ENCODE peak calls at places on chromosome 7, in nine cellular contexts. One of them, this sample, is unnamed.

GRCh38 chr7:110804501-110804900 is 286.4 kb upstream of the LRRN3 start:
- DNase-seq in activated T-helper 1 cell treated with anti-CD3 and anti-CD28 coated beads, Interleukin-12 subunit alpha, Interleukin-12 subunit beta, Interleukin-2, Interleukin-4 antibody, amounts not matched to agents 30 ng/mL and 10 ng/mL and 1 ng/mL, durations not matched to agents 14 hours and 24 hours and 36 hours: no peak
- DNase-seq in psoas muscle: no peak
- DNase-seq in left colon: no peak
- DNase-seq in vagina: no peak
- DNase-seq in stimulated activated CD8-positive, alpha-beta memory T cell treated with anti-CD3 and anti-CD28 coated beads, Interleukin-15, amount 100 ng/mL, for 24 hours: no peak
- DNase-seq in stimulated activated CD4-positive, alpha-beta T cell treated with anti-CD3 and anti-CD28 coated beads, Interleukin-1b, Interleukin-23, amount 100 ng/mL, for 1 hour: no peak
- DNase-seq in A172: no peak
- DNase-seq in body of pancreas: no peak
- DNase-seq in this sample: no peak

GRCh38 chr7:49875336-49875735 is 101.9 kb downstream of the VWC2 start:
- DNase-seq in psoas muscle: no peak
- DNase-seq in activated T-helper 1 cell treated with anti-CD3 and anti-CD28 coated beads, Interleukin-12 subunit alpha, Interleukin-12 subunit beta, Interleukin-2, Interleukin-4 antibody, amounts not matched to agents 30 ng/mL and 10 ng/mL and 1 ng/mL, durations not matched to agents 14 hours and 24 hours and 36 hours: no peak
- DNase-seq in A172: no peak
- DNase-seq in stimulated activated CD4-positive, alpha-beta T cell treated with anti-CD3 and anti-CD28 coated beads, Interleukin-1b, Interleukin-23, amount 100 ng/mL, for 1 hour: no peak
- DNase-seq in left colon: no peak
- DNase-seq in stimulated activated CD8-positive, alpha-beta memory T cell treated with anti-CD3 and anti-CD28 coated beads, Interleukin-15, amount 100 ng/mL, for 24 hours: no peak
- DNase-seq in body of pancreas: peak
- DNase-seq in vagina: no peak
- DNase-seq in this sample: no peak

GRCh38 chr7:74028321-74028812 is 394 bp downstream of the ELN start:
- DNase-seq in psoas muscle: peak
- DNase-seq in left colon: no peak
- DNase-seq in vagina: no peak
- DNase-seq in stimulated activated CD8-positive, alpha-beta memory T cell treated with anti-CD3 and anti-CD28 coated beads, Interleukin-15, amount 100 ng/mL, for 24 hours: no peak
- DNase-seq in activated T-helper 1 cell treated with anti-CD3 and anti-CD28 coated beads, Interleukin-12 subunit alpha, Interleukin-12 subunit beta, Interleukin-2, Interleukin-4 antibody, amounts not matched to agents 30 ng/mL and 10 ng/mL and 1 ng/mL, durations not matched to agents 14 hours and 24 hours and 36 hours: no peak
- DNase-seq in stimulated activated CD4-positive, alpha-beta T cell treated with anti-CD3 and anti-CD28 coated beads, Interleukin-1b, Interleukin-23, amount 100 ng/mL, for 1 hour: no peak
- DNase-seq in body of pancreas: no peak
- DNase-seq in A172: no peak
- DNase-seq in this sample: no peak

GRCh38 chr7:128902761-128903585 is 7.5 kb downstream of the KCP start:
- DNase-seq in body of pancreas: no peak
- DNase-seq in psoas muscle: no peak
- DNase-seq in A172: peak
- DNase-seq in stimulated activated CD4-positive, alpha-beta T cell treated with anti-CD3 and anti-CD28 coated beads, Interleukin-1b, Interleukin-23, amount 100 ng/mL, for 1 hour: no peak
- DNase-seq in activated T-helper 1 cell treated with anti-CD3 and anti-CD28 coated beads, Interleukin-12 subunit alpha, Interleukin-12 subunit beta, Interleukin-2, Interleukin-4 antibody, amounts not matched to agents 30 ng/mL and 10 ng/mL and 1 ng/mL, durations not matched to agents 14 hours and 24 hours and 36 hours: no peak
- DNase-seq in stimulated activated CD8-positive, alpha-beta memory T cell treated with anti-CD3 and anti-CD28 coated beads, Interleukin-15, amount 100 ng/mL, for 24 hours: no peak
- DNase-seq in left colon: peak
- DNase-seq in vagina: no peak
- DNase-seq in this sample: no peak

GRCh38 chr7:18013936-18014335 is 13.7 kb downstream of the PRPS1L1 start:
- DNase-seq in body of pancreas: no peak
- DNase-seq in left colon: no peak
- DNase-seq in stimulated activated CD4-positive, alpha-beta T cell treated with anti-CD3 and anti-CD28 coated beads, Interleukin-1b, Interleukin-23, amount 100 ng/mL, for 1 hour: no peak
- DNase-seq in A172: peak
- DNase-seq in activated T-helper 1 cell treated with anti-CD3 and anti-CD28 coated beads, Interleukin-12 subunit alpha, Interleukin-12 subunit beta, Interleukin-2, Interleukin-4 antibody, amounts not matched to agents 30 ng/mL and 10 ng/mL and 1 ng/mL, durations not matched to agents 14 hours and 24 hours and 36 hours: no peak
- DNase-seq in vagina: no peak
- DNase-seq in psoas muscle: no peak
- DNase-seq in stimulated activated CD8-positive, alpha-beta memory T cell treated with anti-CD3 and anti-CD28 coated beads, Interleukin-15, amount 100 ng/mL, for 24 hours: no peak
- DNase-seq in this sample: peak

GRCh38 chr7:148395292-148395691 is 195.3 kb upstream of the C7orf33 start:
- DNase-seq in activated T-helper 1 cell treated with anti-CD3 and anti-CD28 coated beads, Interleukin-12 subunit alpha, Interleukin-12 subunit beta, Interleukin-2, Interleukin-4 antibody, amounts not matched to agents 30 ng/mL and 10 ng/mL and 1 ng/mL, durations not matched to agents 14 hours and 24 hours and 36 hours: no peak
- DNase-seq in stimulated activated CD8-positive, alpha-beta memory T cell treated with anti-CD3 and anti-CD28 coated beads, Interleukin-15, amount 100 ng/mL, for 24 hours: no peak
- DNase-seq in psoas muscle: no peak
- DNase-seq in stimulated activated CD4-positive, alpha-beta T cell treated with anti-CD3 and anti-CD28 coated beads, Interleukin-1b, Interleukin-23, amount 100 ng/mL, for 1 hour: no peak
- DNase-seq in vagina: no peak
- DNase-seq in body of pancreas: no peak
- DNase-seq in left colon: no peak
- DNase-seq in A172: no peak
- DNase-seq in this sample: no peak

GRCh38 chr7:80145780-80146422 is 11.3 kb downstream of the GNAI1 start:
- DNase-seq in stimulated activated CD4-positive, alpha-beta T cell treated with anti-CD3 and anti-CD28 coated beads, Interleukin-1b, Interleukin-23, amount 100 ng/mL, for 1 hour: no peak
- DNase-seq in psoas muscle: no peak
- DNase-seq in A172: peak
- DNase-seq in stimulated activated CD8-positive, alpha-beta memory T cell treated with anti-CD3 and anti-CD28 coated beads, Interleukin-15, amount 100 ng/mL, for 24 hours: no peak
- DNase-seq in activated T-helper 1 cell treated with anti-CD3 and anti-CD28 coated beads, Interleukin-12 subunit alpha, Interleukin-12 subunit beta, Interleukin-2, Interleukin-4 antibody, amounts not matched to agents 30 ng/mL and 10 ng/mL and 1 ng/mL, durations not matched to agents 14 hours and 24 hours and 36 hours: no peak
- DNase-seq in vagina: no peak
- DNase-seq in left colon: no peak
- DNase-seq in body of pancreas: no peak
- DNase-seq in this sample: no peak

GRCh38 chr7:16634292-16634738 is 11.2 kb downstream of the ANKMY2 start:
- DNase-seq in A172: no peak
- DNase-seq in stimulated activated CD8-positive, alpha-beta memory T cell treated with anti-CD3 and anti-CD28 coated beads, Interleukin-15, amount 100 ng/mL, for 24 hours: no peak
- DNase-seq in psoas muscle: peak
- DNase-seq in body of pancreas: no peak
- DNase-seq in activated T-helper 1 cell treated with anti-CD3 and anti-CD28 coated beads, Interleukin-12 subunit alpha, Interleukin-12 subunit beta, Interleukin-2, Interleukin-4 antibody, amounts not matched to agents 30 ng/mL and 10 ng/mL and 1 ng/mL, durations not matched to agents 14 hours and 24 hours and 36 hours: no peak
- DNase-seq in stimulated activated CD4-positive, alpha-beta T cell treated with anti-CD3 and anti-CD28 coated beads, Interleukin-1b, Interleukin-23, amount 100 ng/mL, for 1 hour: no peak
- DNase-seq in left colon: peak
- DNase-seq in vagina: no peak
- DNase-seq in this sample: no peak

GRCh38 chr7:127876393-127876792 is 154.8 kb downstream of the LRRC4 start:
- DNase-seq in left colon: no peak
- DNase-seq in psoas muscle: no peak
- DNase-seq in vagina: no peak
- DNase-seq in stimulated activated CD4-positive, alpha-beta T cell treated with anti-CD3 and anti-CD28 coated beads, Interleukin-1b, Interleukin-23, amount 100 ng/mL, for 1 hour: no peak
- DNase-seq in activated T-helper 1 cell treated with anti-CD3 and anti-CD28 coated beads, Interleukin-12 subunit alpha, Interleukin-12 subunit beta, Interleukin-2, Interleukin-4 antibody, amounts not matched to agents 30 ng/mL and 10 ng/mL and 1 ng/mL, durations not matched to agents 14 hours and 24 hours and 36 hours: no peak
- DNase-seq in body of pancreas: no peak
- DNase-seq in stimulated activated CD8-positive, alpha-beta memory T cell treated with anti-CD3 and anti-CD28 coated beads, Interleukin-15, amount 100 ng/mL, for 24 hours: no peak
- DNase-seq in A172: no peak
- DNase-seq in this sample: no peak

GRCh38 chr7:2635810-2636701 is 4.3 kb downstream of the TTYH3 start:
- DNase-seq in psoas muscle: peak
- DNase-seq in stimulated activated CD8-positive, alpha-beta memory T cell treated with anti-CD3 and anti-CD28 coated beads, Interleukin-15, amount 100 ng/mL, for 24 hours: no peak
- DNase-seq in left colon: no peak
- DNase-seq in body of pancreas: peak
- DNase-seq in A172: no peak
- DNase-seq in stimulated activated CD4-positive, alpha-beta T cell treated with anti-CD3 and anti-CD28 coated beads, Interleukin-1b, Interleukin-23, amount 100 ng/mL, for 1 hour: no peak
- DNase-seq in activated T-helper 1 cell treated with anti-CD3 and anti-CD28 coated beads, Interleukin-12 subunit alpha, Interleukin-12 subunit beta, Interleukin-2, Interleukin-4 antibody, amounts not matched to agents 30 ng/mL and 10 ng/mL and 1 ng/mL, durations not matched to agents 14 hours and 24 hours and 36 hours: no peak
- DNase-seq in vagina: no peak
- DNase-seq in this sample: peak

GRCh38 chr7:149001427-149002068 is 26.8 kb downstream of the PDIA4 start:
- DNase-seq in A172: no peak
- DNase-seq in vagina: no peak
- DNase-seq in body of pancreas: no peak
- DNase-seq in stimulated activated CD4-positive, alpha-beta T cell treated with anti-CD3 and anti-CD28 coated beads, Interleukin-1b, Interleukin-23, amount 100 ng/mL, for 1 hour: no peak
- DNase-seq in activated T-helper 1 cell treated with anti-CD3 and anti-CD28 coated beads, Interleukin-12 subunit alpha, Interleukin-12 subunit beta, Interleukin-2, Interleukin-4 antibody, amounts not matched to agents 30 ng/mL and 10 ng/mL and 1 ng/mL, durations not matched to agents 14 hours and 24 hours and 36 hours: no peak
- DNase-seq in psoas muscle: no peak
- DNase-seq in left colon: no peak
- DNase-seq in stimulated activated CD8-positive, alpha-beta memory T cell treated with anti-CD3 and anti-CD28 coated beads, Interleukin-15, amount 100 ng/mL, for 24 hours: no peak
- DNase-seq in this sample: no peak

GRCh38 chr7:91656486-91657237 is 223.8 kb downstream of the MTERF1 start:
- DNase-seq in psoas muscle: no peak
- DNase-seq in body of pancreas: no peak
- DNase-seq in stimulated activated CD8-positive, alpha-beta memory T cell treated with anti-CD3 and anti-CD28 coated beads, Interleukin-15, amount 100 ng/mL, for 24 hours: no peak
- DNase-seq in left colon: no peak
- DNase-seq in vagina: no peak
- DNase-seq in A172: no peak
- DNase-seq in activated T-helper 1 cell treated with anti-CD3 and anti-CD28 coated beads, Interleukin-12 subunit alpha, Interleukin-12 subunit beta, Interleukin-2, Interleukin-4 antibody, amounts not matched to agents 30 ng/mL and 10 ng/mL and 1 ng/mL, durations not matched to agents 14 hours and 24 hours and 36 hours: no peak
- DNase-seq in stimulated activated CD4-positive, alpha-beta T cell treated with anti-CD3 and anti-CD28 coated beads, Interleukin-1b, Interleukin-23, amount 100 ng/mL, for 1 hour: no peak
- DNase-seq in this sample: no peak

GRCh38 chr7:45229130-45229920 is 71.7 kb downstream of the RAMP3 start:
- DNase-seq in stimulated activated CD4-positive, alpha-beta T cell treated with anti-CD3 and anti-CD28 coated beads, Interleukin-1b, Interleukin-23, amount 100 ng/mL, for 1 hour: no peak
- DNase-seq in activated T-helper 1 cell treated with anti-CD3 and anti-CD28 coated beads, Interleukin-12 subunit alpha, Interleukin-12 subunit beta, Interleukin-2, Interleukin-4 antibody, amounts not matched to agents 30 ng/mL and 10 ng/mL and 1 ng/mL, durations not matched to agents 14 hours and 24 hours and 36 hours: no peak
- DNase-seq in body of pancreas: no peak
- DNase-seq in psoas muscle: no peak
- DNase-seq in stimulated activated CD8-positive, alpha-beta memory T cell treated with anti-CD3 and anti-CD28 coated beads, Interleukin-15, amount 100 ng/mL, for 24 hours: no peak
- DNase-seq in A172: no peak
- DNase-seq in left colon: no peak
- DNase-seq in vagina: no peak
- DNase-seq in this sample: no peak

GRCh38 chr7:140403878-140404564 is at the start of gene RAB19:
- DNase-seq in stimulated activated CD8-positive, alpha-beta memory T cell treated with anti-CD3 and anti-CD28 coated beads, Interleukin-15, amount 100 ng/mL, for 24 hours: no peak
- DNase-seq in vagina: no peak
- DNase-seq in A172: no peak
- DNase-seq in activated T-helper 1 cell treated with anti-CD3 and anti-CD28 coated beads, Interleukin-12 subunit alpha, Interleukin-12 subunit beta, Interleukin-2, Interleukin-4 antibody, amounts not matched to agents 30 ng/mL and 10 ng/mL and 1 ng/mL, durations not matched to agents 14 hours and 24 hours and 36 hours: peak
- DNase-seq in stimulated activated CD4-positive, alpha-beta T cell treated with anti-CD3 and anti-CD28 coated beads, Interleukin-1b, Interleukin-23, amount 100 ng/mL, for 1 hour: peak
- DNase-seq in body of pancreas: peak
- DNase-seq in psoas muscle: no peak
- DNase-seq in left colon: peak
- DNase-seq in this sample: peak

GRCh38 chr7:18754766-18755165 is 259.2 kb downstream of the HDAC9 start:
- DNase-seq in activated T-helper 1 cell treated with anti-CD3 and anti-CD28 coated beads, Interleukin-12 subunit alpha, Interleukin-12 subunit beta, Interleukin-2, Interleukin-4 antibody, amounts not matched to agents 30 ng/mL and 10 ng/mL and 1 ng/mL, durations not matched to agents 14 hours and 24 hours and 36 hours: no peak
- DNase-seq in vagina: no peak
- DNase-seq in psoas muscle: no peak
- DNase-seq in stimulated activated CD8-positive, alpha-beta memory T cell treated with anti-CD3 and anti-CD28 coated beads, Interleukin-15, amount 100 ng/mL, for 24 hours: no peak
- DNase-seq in stimulated activated CD4-positive, alpha-beta T cell treated with anti-CD3 and anti-CD28 coated beads, Interleukin-1b, Interleukin-23, amount 100 ng/mL, for 1 hour: no peak
- DNase-seq in A172: peak
- DNase-seq in body of pancreas: no peak
- DNase-seq in left colon: no peak
- DNase-seq in this sample: no peak

GRCh38 chr7:40945788-40946187 is 757.1 kb downstream of the INHBA start:
- DNase-seq in psoas muscle: no peak
- DNase-seq in stimulated activated CD4-positive, alpha-beta T cell treated with anti-CD3 and anti-CD28 coated beads, Interleukin-1b, Interleukin-23, amount 100 ng/mL, for 1 hour: no peak
- DNase-seq in body of pancreas: no peak
- DNase-seq in A172: no peak
- DNase-seq in stimulated activated CD8-positive, alpha-beta memory T cell treated with anti-CD3 and anti-CD28 coated beads, Interleukin-15, amount 100 ng/mL, for 24 hours: no peak
- DNase-seq in vagina: no peak
- DNase-seq in left colon: no peak
- DNase-seq in activated T-helper 1 cell treated with anti-CD3 and anti-CD28 coated beads, Interleukin-12 subunit alpha, Interleukin-12 subunit beta, Interleukin-2, Interleukin-4 antibody, amounts not matched to agents 30 ng/mL and 10 ng/mL and 1 ng/mL, durations not matched to agents 14 hours and 24 hours and 36 hours: no peak
- DNase-seq in this sample: no peak

GRCh38 chr7:111029141-111029572 is 61.8 kb upstream of the LRRN3 start:
- DNase-seq in stimulated activated CD8-positive, alpha-beta memory T cell treated with anti-CD3 and anti-CD28 coated beads, Interleukin-15, amount 100 ng/mL, for 24 hours: no peak
- DNase-seq in psoas muscle: no peak
- DNase-seq in A172: no peak
- DNase-seq in left colon: no peak
- DNase-seq in activated T-helper 1 cell treated with anti-CD3 and anti-CD28 coated beads, Interleukin-12 subunit alpha, Interleukin-12 subunit beta, Interleukin-2, Interleukin-4 antibody, amounts not matched to agents 30 ng/mL and 10 ng/mL and 1 ng/mL, durations not matched to agents 14 hours and 24 hours and 36 hours: no peak
- DNase-seq in vagina: no peak
- DNase-seq in stimulated activated CD4-positive, alpha-beta T cell treated with anti-CD3 and anti-CD28 coated beads, Interleukin-1b, Interleukin-23, amount 100 ng/mL, for 1 hour: no peak
- DNase-seq in body of pancreas: no peak
- DNase-seq in this sample: no peak

GRCh38 chr7:100888529-100888987 is 957 bp downstream of the UFSP1 start:
- DNase-seq in psoas muscle: no peak
- DNase-seq in body of pancreas: no peak
- DNase-seq in activated T-helper 1 cell treated with anti-CD3 and anti-CD28 coated beads, Interleukin-12 subunit alpha, Interleukin-12 subunit beta, Interleukin-2, Interleukin-4 antibody, amounts not matched to agents 30 ng/mL and 10 ng/mL and 1 ng/mL, durations not matched to agents 14 hours and 24 hours and 36 hours: no peak
- DNase-seq in stimulated activated CD4-positive, alpha-beta T cell treated with anti-CD3 and anti-CD28 coated beads, Interleukin-1b, Interleukin-23, amount 100 ng/mL, for 1 hour: no peak
- DNase-seq in stimulated activated CD8-positive, alpha-beta memory T cell treated with anti-CD3 and anti-CD28 coated beads, Interleukin-15, amount 100 ng/mL, for 24 hours: no peak
- DNase-seq in vagina: no peak
- DNase-seq in left colon: no peak
- DNase-seq in A172: no peak
- DNase-seq in this sample: no peak

GRCh38 chr7:33813331-33813730 is 92.0 kb upstream of the BMPER start:
- DNase-seq in vagina: no peak
- DNase-seq in psoas muscle: no peak
- DNase-seq in activated T-helper 1 cell treated with anti-CD3 and anti-CD28 coated beads, Interleukin-12 subunit alpha, Interleukin-12 subunit beta, Interleukin-2, Interleukin-4 antibody, amounts not matched to agents 30 ng/mL and 10 ng/mL and 1 ng/mL, durations not matched to agents 14 hours and 24 hours and 36 hours: no peak
- DNase-seq in stimulated activated CD4-positive, alpha-beta T cell treated with anti-CD3 and anti-CD28 coated beads, Interleukin-1b, Interleukin-23, amount 100 ng/mL, for 1 hour: no peak
- DNase-seq in body of pancreas: no peak
- DNase-seq in A172: no peak
- DNase-seq in stimulated activated CD8-positive, alpha-beta memory T cell treated with anti-CD3 and anti-CD28 coated beads, Interleukin-15, amount 100 ng/mL, for 24 hours: no peak
- DNase-seq in left colon: no peak
- DNase-seq in this sample: no peak

GRCh38 chr7:867406-868188 is 8.8 kb upstream of the GET4 start:
- DNase-seq in left colon: peak
- DNase-seq in vagina: no peak
- DNase-seq in stimulated activated CD8-positive, alpha-beta memory T cell treated with anti-CD3 and anti-CD28 coated beads, Interleukin-15, amount 100 ng/mL, for 24 hours: no peak
- DNase-seq in psoas muscle: peak
- DNase-seq in activated T-helper 1 cell treated with anti-CD3 and anti-CD28 coated beads, Interleukin-12 subunit alpha, Interleukin-12 subunit beta, Interleukin-2, Interleukin-4 antibody, amounts not matched to agents 30 ng/mL and 10 ng/mL and 1 ng/mL, durations not matched to agents 14 hours and 24 hours and 36 hours: no peak
- DNase-seq in stimulated activated CD4-positive, alpha-beta T cell treated with anti-CD3 and anti-CD28 coated beads, Interleukin-1b, Interleukin-23, amount 100 ng/mL, for 1 hour: no peak
- DNase-seq in body of pancreas: no peak
- DNase-seq in A172: peak
- DNase-seq in this sample: no peak

GRCh38 chr7:55549457-55549856 is 22.8 kb downstream of the VOPP1 start:
- DNase-seq in psoas muscle: no peak
- DNase-seq in body of pancreas: no peak
- DNase-seq in A172: no peak
- DNase-seq in stimulated activated CD8-positive, alpha-beta memory T cell treated with anti-CD3 and anti-CD28 coated beads, Interleukin-15, amount 100 ng/mL, for 24 hours: no peak
- DNase-seq in activated T-helper 1 cell treated with anti-CD3 and anti-CD28 coated beads, Interleukin-12 subunit alpha, Interleukin-12 subunit beta, Interleukin-2, Interleukin-4 antibody, amounts not matched to agents 30 ng/mL and 10 ng/mL and 1 ng/mL, durations not matched to agents 14 hours and 24 hours and 36 hours: no peak
- DNase-seq in stimulated activated CD4-positive, alpha-beta T cell treated with anti-CD3 and anti-CD28 coated beads, Interleukin-1b, Interleukin-23, amount 100 ng/mL, for 1 hour: no peak
- DNase-seq in left colon: no peak
- DNase-seq in vagina: no peak
- DNase-seq in this sample: no peak

GRCh38 chr7:18760046-18760445 is 264.5 kb downstream of the HDAC9 start:
- DNase-seq in activated T-helper 1 cell treated with anti-CD3 and anti-CD28 coated beads, Interleukin-12 subunit alpha, Interleukin-12 subunit beta, Interleukin-2, Interleukin-4 antibody, amounts not matched to agents 30 ng/mL and 10 ng/mL and 1 ng/mL, durations not matched to agents 14 hours and 24 hours and 36 hours: no peak
- DNase-seq in psoas muscle: no peak
- DNase-seq in A172: no peak
- DNase-seq in stimulated activated CD8-positive, alpha-beta memory T cell treated with anti-CD3 and anti-CD28 coated beads, Interleukin-15, amount 100 ng/mL, for 24 hours: no peak
- DNase-seq in stimulated activated CD4-positive, alpha-beta T cell treated with anti-CD3 and anti-CD28 coated beads, Interleukin-1b, Interleukin-23, amount 100 ng/mL, for 1 hour: no peak
- DNase-seq in left colon: no peak
- DNase-seq in body of pancreas: no peak
- DNase-seq in vagina: no peak
- DNase-seq in this sample: no peak

GRCh38 chr7:155183655-155184054 is 113.5 kb downstream of the HTR5A start:
- DNase-seq in vagina: peak
- DNase-seq in body of pancreas: no peak
- DNase-seq in activated T-helper 1 cell treated with anti-CD3 and anti-CD28 coated beads, Interleukin-12 subunit alpha, Interleukin-12 subunit beta, Interleukin-2, Interleukin-4 antibody, amounts not matched to agents 30 ng/mL and 10 ng/mL and 1 ng/mL, durations not matched to agents 14 hours and 24 hours and 36 hours: no peak
- DNase-seq in stimulated activated CD4-positive, alpha-beta T cell treated with anti-CD3 and anti-CD28 coated beads, Interleukin-1b, Interleukin-23, amount 100 ng/mL, for 1 hour: no peak
- DNase-seq in stimulated activated CD8-positive, alpha-beta memory T cell treated with anti-CD3 and anti-CD28 coated beads, Interleukin-15, amount 100 ng/mL, for 24 hours: no peak
- DNase-seq in A172: no peak
- DNase-seq in left colon: no peak
- DNase-seq in psoas muscle: no peak
- DNase-seq in this sample: no peak

GRCh38 chr7:67738-68395 is 124.5 kb upstream of the FAM20C start:
- DNase-seq in left colon: no peak
- DNase-seq in stimulated activated CD4-positive, alpha-beta T cell treated with anti-CD3 and anti-CD28 coated beads, Interleukin-1b, Interleukin-23, amount 100 ng/mL, for 1 hour: no peak
- DNase-seq in A172: no peak
- DNase-seq in activated T-helper 1 cell treated with anti-CD3 and anti-CD28 coated beads, Interleukin-12 subunit alpha, Interleukin-12 subunit beta, Interleukin-2, Interleukin-4 antibody, amounts not matched to agents 30 ng/mL and 10 ng/mL and 1 ng/mL, durations not matched to agents 14 hours and 24 hours and 36 hours: no peak
- DNase-seq in body of pancreas: no peak
- DNase-seq in stimulated activated CD8-positive, alpha-beta memory T cell treated with anti-CD3 and anti-CD28 coated beads, Interleukin-15, amount 100 ng/mL, for 24 hours: no peak
- DNase-seq in vagina: no peak
- DNase-seq in psoas muscle: peak
- DNase-seq in this sample: no peak

GRCh38 chr7:36440880-36441279 is 51.2 kb downstream of the ANLN start:
- DNase-seq in activated T-helper 1 cell treated with anti-CD3 and anti-CD28 coated beads, Interleukin-12 subunit alpha, Interleukin-12 subunit beta, Interleukin-2, Interleukin-4 antibody, amounts not matched to agents 30 ng/mL and 10 ng/mL and 1 ng/mL, durations not matched to agents 14 hours and 24 hours and 36 hours: no peak
- DNase-seq in A172: peak
- DNase-seq in body of pancreas: no peak
- DNase-seq in left colon: no peak
- DNase-seq in psoas muscle: no peak
- DNase-seq in vagina: no peak
- DNase-seq in stimulated activated CD8-positive, alpha-beta memory T cell treated with anti-CD3 and anti-CD28 coated beads, Interleukin-15, amount 100 ng/mL, for 24 hours: no peak
- DNase-seq in stimulated activated CD4-positive, alpha-beta T cell treated with anti-CD3 and anti-CD28 coated beads, Interleukin-1b, Interleukin-23, amount 100 ng/mL, for 1 hour: no peak
- DNase-seq in this sample: peak

GRCh38 chr7:72249106-72249505 is 163.0 kb downstream of the CALN1 start:
- DNase-seq in left colon: no peak
- DNase-seq in A172: no peak
- DNase-seq in vagina: no peak
- DNase-seq in stimulated activated CD8-positive, alpha-beta memory T cell treated with anti-CD3 and anti-CD28 coated beads, Interleukin-15, amount 100 ng/mL, for 24 hours: no peak
- DNase-seq in stimulated activated CD4-positive, alpha-beta T cell treated with anti-CD3 and anti-CD28 coated beads, Interleukin-1b, Interleukin-23, amount 100 ng/mL, for 1 hour: no peak
- DNase-seq in body of pancreas: no peak
- DNase-seq in activated T-helper 1 cell treated with anti-CD3 and anti-CD28 coated beads, Interleukin-12 subunit alpha, Interleukin-12 subunit beta, Interleukin-2, Interleukin-4 antibody, amounts not matched to agents 30 ng/mL and 10 ng/mL and 1 ng/mL, durations not matched to agents 14 hours and 24 hours and 36 hours: no peak
- DNase-seq in psoas muscle: no peak
- DNase-seq in this sample: no peak

GRCh38 chr7:94414481-94414880 is 19.8 kb downstream of the COL1A2 start:
- DNase-seq in A172: peak
- DNase-seq in psoas muscle: no peak
- DNase-seq in body of pancreas: no peak
- DNase-seq in stimulated activated CD8-positive, alpha-beta memory T cell treated with anti-CD3 and anti-CD28 coated beads, Interleukin-15, amount 100 ng/mL, for 24 hours: no peak
- DNase-seq in activated T-helper 1 cell treated with anti-CD3 and anti-CD28 coated beads, Interleukin-12 subunit alpha, Interleukin-12 subunit beta, Interleukin-2, Interleukin-4 antibody, amounts not matched to agents 30 ng/mL and 10 ng/mL and 1 ng/mL, durations not matched to agents 14 hours and 24 hours and 36 hours: no peak
- DNase-seq in left colon: no peak
- DNase-seq in stimulated activated CD4-positive, alpha-beta T cell treated with anti-CD3 and anti-CD28 coated beads, Interleukin-1b, Interleukin-23, amount 100 ng/mL, for 1 hour: no peak
- DNase-seq in vagina: no peak
- DNase-seq in this sample: no peak

GRCh38 chr7:3154881-3155494 is 111.3 kb upstream of the CARD11 start:
- DNase-seq in activated T-helper 1 cell treated with anti-CD3 and anti-CD28 coated beads, Interleukin-12 subunit alpha, Interleukin-12 subunit beta, Interleukin-2, Interleukin-4 antibody, amounts not matched to agents 30 ng/mL and 10 ng/mL and 1 ng/mL, durations not matched to agents 14 hours and 24 hours and 36 hours: peak
- DNase-seq in psoas muscle: no peak
- DNase-seq in stimulated activated CD4-positive, alpha-beta T cell treated with anti-CD3 and anti-CD28 coated beads, Interleukin-1b, Interleukin-23, amount 100 ng/mL, for 1 hour: no peak
- DNase-seq in stimulated activated CD8-positive, alpha-beta memory T cell treated with anti-CD3 and anti-CD28 coated beads, Interleukin-15, amount 100 ng/mL, for 24 hours: no peak
- DNase-seq in vagina: no peak
- DNase-seq in body of pancreas: peak
- DNase-seq in left colon: no peak
- DNase-seq in A172: peak
- DNase-seq in this sample: peak

GRCh38 chr7:34949356-34949755 is 87.9 kb downstream of the DPY19L1 start:
- DNase-seq in psoas muscle: no peak
- DNase-seq in activated T-helper 1 cell treated with anti-CD3 and anti-CD28 coated beads, Interleukin-12 subunit alpha, Interleukin-12 subunit beta, Interleukin-2, Interleukin-4 antibody, amounts not matched to agents 30 ng/mL and 10 ng/mL and 1 ng/mL, durations not matched to agents 14 hours and 24 hours and 36 hours: no peak
- DNase-seq in A172: peak
- DNase-seq in left colon: no peak
- DNase-seq in stimulated activated CD8-positive, alpha-beta memory T cell treated with anti-CD3 and anti-CD28 coated beads, Interleukin-15, amount 100 ng/mL, for 24 hours: no peak
- DNase-seq in stimulated activated CD4-positive, alpha-beta T cell treated with anti-CD3 and anti-CD28 coated beads, Interleukin-1b, Interleukin-23, amount 100 ng/mL, for 1 hour: no peak
- DNase-seq in body of pancreas: no peak
- DNase-seq in vagina: no peak
- DNase-seq in this sample: no peak

GRCh38 chr7:101940151-101940550 is 122.7 kb downstream of the CUX1 start:
- DNase-seq in activated T-helper 1 cell treated with anti-CD3 and anti-CD28 coated beads, Interleukin-12 subunit alpha, Interleukin-12 subunit beta, Interleukin-2, Interleukin-4 antibody, amounts not matched to agents 30 ng/mL and 10 ng/mL and 1 ng/mL, durations not matched to agents 14 hours and 24 hours and 36 hours: no peak
- DNase-seq in vagina: no peak
- DNase-seq in stimulated activated CD4-positive, alpha-beta T cell treated with anti-CD3 and anti-CD28 coated beads, Interleukin-1b, Interleukin-23, amount 100 ng/mL, for 1 hour: no peak
- DNase-seq in psoas muscle: no peak
- DNase-seq in stimulated activated CD8-positive, alpha-beta memory T cell treated with anti-CD3 and anti-CD28 coated beads, Interleukin-15, amount 100 ng/mL, for 24 hours: no peak
- DNase-seq in A172: no peak
- DNase-seq in left colon: no peak
- DNase-seq in body of pancreas: no peak
- DNase-seq in this sample: no peak